ENCODE peak calls at places on chromosomes 6 and 20, in nine cellular contexts. A, M, L, E, H, D, R, F and U are unnamed samples.

GRCh38 chr6:141349710-141350109 is 783.0 kb upstream of the GJE1 start:
- DNase-seq in A (no peak), D (no peak), E (no peak), F (no peak), L (no peak), M (no peak), H (no peak), R (no peak), U (no peak)

GRCh38 chr20:47492284-47492683 is 9.4 kb upstream of the NCOA3 start:
- DNase-seq in E (no peak), R (no peak), F (no peak), A (no peak), H (no peak), M (no peak), L (no peak), D (no peak), U (no peak)

GRCh38 chr20:56343861-56344381 is 14.9 kb upstream of the FAM210B start:
- DNase-seq in D (peak), L (no peak), E (peak), M (no peak), F (peak), R (peak), A (peak), H (peak), U (peak)

GRCh38 chr6:26312096-26312463 is 52.9 kb upstream of the BTN3A2 start:
- DNase-seq in D (no peak), R (peak), L (no peak), A (no peak), E (peak), H (peak), M (no peak), F (no peak), U (no peak)

GRCh38 chr6:18990313-18990978 is 603.3 kb downstream of the RNF144B start:
- DNase-seq in H (peak), L (peak), E (peak), R (peak), M (peak), D (peak), A (peak), F (peak), U (peak)

GRCh38 chr6:29647927-29648642 is 8.8 kb upstream of the MOG start:
- DNase-seq in R (peak), D (peak), E (peak), H (peak), F (no peak), L (no peak), A (no peak), M (no peak), U (peak)

GRCh38 chr6:24935753-24936152 is at the start of gene RIPOR2:
- DNase-seq in L (no peak), R (no peak), E (no peak), D (peak), A (peak), M (no peak), H (no peak), F (no peak), U (peak)

GRCh38 chr6:126167726-126168125 is 172.2 kb upstream of the CENPW start:
- DNase-seq in H (no peak), M (no peak), D (no peak), A (no peak), E (no peak), R (no peak), L (no peak), F (no peak), U (peak)

GRCh38 chr6:16514249-16514648 is 247.0 kb downstream of the ATXN1 start:
- DNase-seq in H (peak), A (no peak), M (no peak), E (peak), R (peak), L (no peak), F (no peak), D (peak), U (peak)

GRCh38 chr6:158854214-158855101 is 35.3 kb upstream of the EZR start:
- DNase-seq in F (no peak), E (peak), D (no peak), A (no peak), L (peak), M (no peak), H (no peak), R (peak), U (peak)

GRCh38 chr20:17963114-17963897 is 5.3 kb downstream of the SNX5 start:
- DNase-seq in A (no peak), R (no peak), H (no peak), F (no peak), D (no peak), M (no peak), L (no peak), E (no peak), U (no peak)

GRCh38 chr6:52759085-52759484 is 4.2 kb downstream of the GSTA2 start:
- DNase-seq in L (no peak), A (no peak), F (no peak), H (no peak), R (peak), M (no peak), E (peak), D (no peak), U (peak)

GRCh38 chr20:45372646-45373352 is 5.3 kb downstream of the TP53TG5 start:
- DNase-seq in H (no peak), A (no peak), M (peak), L (peak), D (peak), E (no peak), F (peak), R (peak), U (no peak)

GRCh38 chr20:4220352-4220751 is 205.0 kb upstream of the RNF24 start:
- DNase-seq in E (no peak), D (no peak), R (no peak), A (no peak), L (no peak), F (no peak), H (no peak), M (no peak), U (no peak)

GRCh38 chr6:109527989-109528388 is 45.0 kb upstream of the ZBTB24 start:
- DNase-seq in H (peak), L (no peak), A (no peak), M (no peak), R (peak), D (peak), E (peak), F (no peak), U (peak)

GRCh38 chr6:135319819-135320218 is 138.7 kb downstream of the MYB start:
- DNase-seq in D (no peak), L (no peak), M (no peak), A (no peak), F (no peak), R (no peak), H (no peak), E (no peak), U (no peak)

GRCh38 chr20:41032243-41032642 is 3.6 kb downstream of the TOP1 start:
- DNase-seq in D (no peak), A (no peak), M (no peak), R (peak), H (no peak), L (no peak), E (peak), F (no peak), U (peak)

GRCh38 chr6:151275566-151275965 is 35.8 kb downstream of the AKAP12 start:
- DNase-seq in H (no peak), F (no peak), A (no peak), R (no peak), L (no peak), E (no peak), D (no peak), M (no peak), U (no peak)

GRCh38 chr6:140774080-140774505 is 1358.6 kb upstream of the GJE1 start:
- DNase-seq in M (no peak), D (no peak), E (peak), R (peak), H (peak), L (no peak), F (no peak), A (no peak), U (peak)

GRCh38 chr20:41249371-41249770 is 68.2 kb downstream of the ZHX3 start:
- DNase-seq in A (no peak), E (peak), H (peak), M (peak), R (peak), D (peak), F (peak), L (peak), U (peak)

GRCh38 chr6:95686858-95687257 is 109.5 kb downstream of the MANEA start:
- DNase-seq in D (no peak), F (no peak), E (no peak), L (no peak), M (no peak), H (no peak), A (no peak), R (no peak), U (no peak)

GRCh38 chr20:25023316-25023715 is 30.8 kb upstream of the APMAP start:
- DNase-seq in M (peak), L (peak), R (no peak), D (no peak), A (peak), F (peak), E (no peak), H (no peak), U (no peak)

GRCh38 chr20:45368221-45368980 is 5.4 kb downstream of the SYS1 start:
- DNase-seq in M (no peak), R (no peak), F (no peak), E (no peak), D (no peak), A (no peak), H (no peak), L (no peak), U (no peak)

GRCh38 chr6:159969921-159970320 is 1.0 kb downstream of the IGF2R start:
- DNase-seq in D (peak), A (peak), E (peak), H (peak), M (no peak), F (no peak), L (peak), R (peak), U (peak)

GRCh38 chr6:31328355-31328960 is 28.5 kb downstream of the HLA-B start:
- DNase-seq in A (no peak), M (no peak), L (no peak), F (no peak), H (peak), R (no peak), D (no peak), E (no peak), U (no peak)

GRCh38 chr20:59164681-59165388 is 1.2 kb downstream of the ZNF831 start:
- DNase-seq in R (no peak), L (no peak), A (no peak), M (no peak), E (no peak), F (no peak), D (no peak), H (no peak), U (no peak)

GRCh38 chr20:58446264-58446937 is 57.4 kb downstream of the VAPB start:
- DNase-seq in E (no peak), M (no peak), A (no peak), L (no peak), R (no peak), H (no peak), D (no peak), F (no peak), U (no peak)

GRCh38 chr6:27630727-27631613 is 158.1 kb upstream of the ZNF184 start:
- DNase-seq in F (peak), R (peak), L (no peak), E (peak), D (peak), H (peak), M (no peak), A (no peak), U (peak)

GRCh38 chr20:59988141-59988540 is 29.9 kb downstream of the CDH26 start:
- DNase-seq in E (no peak), D (no peak), L (no peak), M (no peak), A (peak), F (no peak), R (peak), H (peak), U (no peak)

GRCh38 chr6:70592391-70593117 is 25.8 kb downstream of the SDHAF4 start:
- DNase-seq in D (peak), E (no peak), H (no peak), R (no peak), A (no peak), M (no peak), F (no peak), L (no peak), U (no peak)

GRCh38 chr20:25009218-25010145 is 16.9 kb upstream of the APMAP start:
- DNase-seq in E (no peak), M (peak), R (peak), F (peak), L (peak), D (no peak), A (no peak), H (no peak), U (no peak)

GRCh38 chr20:50625986-50626677 is 65.2 kb downstream of the RIPOR3 start:
- DNase-seq in H (peak), L (no peak), A (peak), F (no peak), M (no peak), D (peak), R (peak), E (peak), U (peak)

GRCh38 chr6:26161322-26161721 is 74.1 kb downstream of the HFE start:
- DNase-seq in M (no peak), F (no peak), D (no peak), A (no peak), L (no peak), E (no peak), H (no peak), R (no peak), U (no peak)

GRCh38 chr6:158518196-158519127 is 41.4 kb upstream of the TMEM181 start:
- DNase-seq in M (no peak), L (no peak), F (peak), E (peak), H (peak), D (peak), R (peak), A (peak), U (peak)

GRCh38 chr20:6055981-6056569 is 2.2 kb upstream of the LRRN4 start:
- DNase-seq in E (no peak), F (no peak), R (no peak), H (no peak), D (no peak), L (peak), M (no peak), A (no peak), U (no peak)

GRCh38 chr6:129670634-129671033 is 39.3 kb downstream of the ARHGAP18 start:
- DNase-seq in E (no peak), F (no peak), A (no peak), H (no peak), D (no peak), R (no peak), L (no peak), M (no peak), U (no peak)

GRCh38 chr6:129673758-129674157 is 36.2 kb downstream of the ARHGAP18 start:
- DNase-seq in M (no peak), E (no peak), R (no peak), L (no peak), D (no peak), F (no peak), H (no peak), A (no peak), U (no peak)

GRCh38 chr6:129672883-129673631 is 36.9 kb downstream of the ARHGAP18 start:
- DNase-seq in A (no peak), H (peak), R (peak), M (no peak), F (no peak), L (no peak), D (no peak), E (peak), U (peak)

GRCh38 chr6:129672345-129672691 is 37.7 kb downstream of the ARHGAP18 start:
- DNase-seq in D (no peak), E (peak), H (no peak), F (no peak), L (no peak), M (no peak), R (no peak), A (no peak), U (no peak)

GRCh38 chr6:129671442-129672344 is 38.3 kb downstream of the ARHGAP18 start:
- DNase-seq in A (no peak), D (peak), R (no peak), M (no peak), L (no peak), H (peak), E (no peak), F (no peak), U (peak)
- H3K4me3 ChIP-seq in A (no peak), D (no peak), R (no peak), M (no peak), L (no peak), H (no peak), E (no peak), F (no peak), U (no peak)

GRCh38 chr6:130995783-130996447 is 67.1 kb downstream of the EPB41L2 start:
- DNase-seq in M (no peak), R (no peak), E (no peak), L (no peak), H (no peak), D (no peak), A (no peak), F (no peak), U (no peak)

GRCh38 chr6:130997061-130997753 is 65.8 kb downstream of the EPB41L2 start:
- DNase-seq in E (peak), F (no peak), L (no peak), A (no peak), D (peak), R (peak), M (no peak), H (no peak), U (peak)

GRCh38 chr6:130996635-130997034 is 66.4 kb downstream of the EPB41L2 start:
- DNase-seq in L (no peak), E (no peak), F (no peak), D (no peak), H (no peak), A (no peak), R (no peak), M (no peak), U (no peak)

GRCh38 chr6:130993292-130993765 is 69.7 kb downstream of the EPB41L2 start:
- DNase-seq in R (no peak), A (no peak), L (no peak), F (no peak), H (no peak), E (no peak), D (no peak), M (no peak), U (no peak)

GRCh38 chr6:130994319-130995097 is 68.5 kb downstream of the EPB41L2 start:
- DNase-seq in D (no peak), M (no peak), E (no peak), L (no peak), F (no peak), A (no peak), R (no peak), H (no peak), U (no peak)
- H3K4me3 ChIP-seq in D (no peak), M (no peak), E (no peak), L (no peak), F (no peak), A (no peak), R (no peak), H (no peak), U (no peak)

GRCh38 chr6:35016417-35017221 is 124.5 kb downstream of the TCP11 start:
- DNase-seq in L (no peak), F (no peak), D (no peak), E (peak), A (peak), R (peak), H (peak), M (no peak), U (peak)
- H3K4me3 ChIP-seq in L (no peak), F (peak), D (no peak), E (peak), A (peak), R (peak), H (peak), M (peak), U (peak)

GRCh38 chr6:41262401-41262800 is 24.1 kb downstream of the TREM1 start:
- DNase-seq in M (no peak), E (no peak), L (no peak), A (no peak), D (no peak), H (no peak), F (no peak), R (no peak), U (no peak)

GRCh38 chr6:41255638-41256246 is 27.6 kb downstream of the TREML4 start:
- DNase-seq in F (no peak), M (no peak), D (no peak), H (no peak), R (no peak), L (no peak), A (no peak), E (no peak), U (no peak)

GRCh38 chr6:41256383-41256782 is 28.2 kb downstream of the TREML4 start:
- DNase-seq in L (no peak), F (no peak), D (no peak), E (no peak), A (no peak), M (no peak), R (no peak), H (no peak), U (no peak)

GRCh38 chr6:41258196-41258493 is 28.3 kb downstream of the TREM1 start:
- DNase-seq in L (no peak), E (no peak), A (no peak), R (no peak), M (no peak), D (no peak), F (no peak), H (no peak), U (no peak)

GRCh38 chr6:41257369-41258195 is 28.9 kb downstream of the TREM1 start:
- DNase-seq in L (no peak), F (no peak), A (peak), R (no peak), M (no peak), E (peak), D (no peak), H (peak), U (peak)
- H3K4me3 ChIP-seq in L (no peak), F (no peak), A (no peak), R (no peak), M (no peak), E (no peak), D (no peak), H (no peak), U (no peak)

DNA sequence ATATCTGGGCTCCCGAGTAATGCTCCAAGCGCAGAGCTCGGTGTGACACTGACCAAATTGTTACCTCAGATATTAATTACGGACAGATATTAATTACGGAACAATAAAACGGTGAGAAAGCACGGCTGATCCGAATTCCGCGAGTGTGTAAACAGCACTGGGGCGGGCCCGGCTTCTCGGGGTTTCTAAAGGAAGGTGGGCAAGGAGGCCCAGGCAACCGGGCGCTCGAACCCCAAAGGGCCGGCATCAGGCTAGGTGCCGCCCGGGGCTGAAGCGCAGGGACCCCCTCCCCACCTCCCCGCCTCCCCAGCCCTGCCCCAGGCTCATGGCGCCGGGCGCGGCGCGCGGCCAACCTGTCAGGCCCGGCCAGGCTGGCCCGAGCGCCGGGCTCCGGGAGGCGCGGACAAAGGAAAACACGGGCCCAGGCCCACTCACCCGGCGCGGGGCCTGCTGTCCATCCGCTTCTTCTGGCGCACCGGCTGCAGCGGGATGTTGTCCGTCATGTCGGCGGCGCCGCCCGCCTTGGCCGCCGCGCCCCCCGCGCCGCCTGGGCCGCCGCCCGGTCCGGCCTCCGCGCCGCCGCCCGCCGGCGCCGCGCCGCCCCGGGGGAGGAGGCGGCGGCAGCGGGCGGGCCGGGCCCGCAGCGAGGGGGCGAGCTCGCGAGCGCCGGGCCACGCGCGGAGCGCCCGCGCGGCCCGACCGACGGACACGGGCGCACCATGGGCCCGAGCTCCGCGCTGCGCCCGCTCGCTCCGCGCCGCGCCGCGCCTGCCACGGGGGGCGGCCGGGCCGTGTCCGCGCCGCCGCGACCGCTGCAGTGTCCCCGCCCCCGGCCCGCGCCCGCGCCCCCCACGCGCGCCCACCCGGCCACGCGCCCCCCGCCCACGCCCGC is at the start of gene ATP9A:
- DNase-seq in H (no peak), F (no peak), D (peak), A (peak), L (peak), E (peak), R (peak), M (peak), U (peak)
- H3K4me3 ChIP-seq in H (peak), F (peak), D (peak), A (peak), L (peak), E (peak), R (peak), M (peak), U (peak)

DNA sequence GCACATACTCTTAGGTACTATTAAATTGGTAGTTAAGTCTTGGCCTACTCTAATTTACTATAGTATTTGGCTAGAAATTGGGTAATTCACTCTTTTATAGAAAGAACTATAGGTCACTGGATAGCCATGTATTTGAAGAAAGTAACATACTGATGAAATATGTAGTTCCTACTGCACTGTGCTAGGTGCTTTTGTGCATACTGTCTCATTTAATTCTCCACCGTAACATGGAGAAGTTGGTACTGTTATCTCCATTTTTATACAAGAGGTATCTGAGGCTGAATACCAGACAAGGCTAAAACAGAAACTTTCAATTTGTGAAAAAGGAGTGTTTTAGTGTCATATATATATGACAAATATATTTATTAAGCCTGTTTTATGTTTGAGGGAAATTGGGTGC is 29.8 kb downstream of the AFDN start:
- DNase-seq in R (no peak), E (no peak), H (no peak), D (no peak), M (no peak), A (no peak), L (no peak), F (no peak), U (no peak)
- H3K4me3 ChIP-seq in R (no peak), E (no peak), H (no peak), D (no peak), M (no peak), A (no peak), L (no peak), F (no peak), U (no peak)